ENCODE peak calls at places on chromosomes 13 and 19, in ten cellular contexts. One of them, this sample, is unnamed.

GRCh38 chr19:3175761-3176714 is 2.5 kb upstream of the S1PR4 start:
- DNase-seq in neural progenitor cell: no peak
- DNase-seq in esophagus squamous epithelium: no peak
- DNase-seq in A549: no peak
- DNase-seq in cardiac muscle cell: no peak
- DNase-seq in endodermal cell: no peak
- DNase-seq in IMR-90: peak; percentile 65
- DNase-seq in thyroid gland: peak; percentile 98
- DNase-seq in tibial nerve: peak; percentile 33
- DNase-seq in breast epithelium: peak; percentile 55
- DNase-seq in this sample: no peak

GRCh38 chr19:49557641-49558325 is 22.6 kb downstream of the NOSIP start:
- DNase-seq in thyroid gland: no peak
- DNase-seq in esophagus squamous epithelium: no peak
- DNase-seq in breast epithelium: no peak
- DNase-seq in IMR-90: no peak
- DNase-seq in cardiac muscle cell: no peak
- DNase-seq in neural progenitor cell: no peak
- DNase-seq in tibial nerve: no peak
- DNase-seq in endodermal cell: no peak
- DNase-seq in A549: no peak
- DNase-seq in this sample: no peak

GRCh38 chr13:79525051-79525450 is 44.1 kb downstream of the NDFIP2 start:
- DNase-seq in breast epithelium: no peak
- DNase-seq in IMR-90: no peak
- DNase-seq in esophagus squamous epithelium: no peak
- DNase-seq in endodermal cell: no peak
- DNase-seq in cardiac muscle cell: no peak
- DNase-seq in neural progenitor cell: no peak
- DNase-seq in tibial nerve: no peak
- DNase-seq in A549: no peak
- DNase-seq in thyroid gland: no peak
- DNase-seq in this sample: no peak

GRCh38 chr13:107867701-107868661 is 347.4 kb downstream of the LIG4 start:
- DNase-seq in tibial nerve: no peak
- DNase-seq in cardiac muscle cell: peak; percentile 52
- DNase-seq in neural progenitor cell: peak; percentile 83
- DNase-seq in A549: no peak
- DNase-seq in thyroid gland: no peak
- DNase-seq in IMR-90: peak; percentile 57
- DNase-seq in endodermal cell: peak; percentile 89
- DNase-seq in breast epithelium: no peak
- DNase-seq in esophagus squamous epithelium: no peak
- DNase-seq in this sample: no peak

GRCh38 chr19:1671716-1672037 is 19.3 kb upstream of the TCF3 start:
- DNase-seq in neural progenitor cell: no peak
- DNase-seq in thyroid gland: no peak
- DNase-seq in IMR-90: no peak
- DNase-seq in tibial nerve: no peak
- DNase-seq in breast epithelium: no peak
- DNase-seq in A549: peak; percentile 42
- DNase-seq in esophagus squamous epithelium: no peak
- DNase-seq in endodermal cell: no peak
- DNase-seq in cardiac muscle cell: no peak
- DNase-seq in this sample: no peak

GRCh38 chr13:87168390-87168789 is 502.8 kb upstream of the SLITRK5 start:
- DNase-seq in IMR-90: no peak
- DNase-seq in endodermal cell: no peak
- DNase-seq in A549: no peak
- DNase-seq in breast epithelium: no peak
- DNase-seq in tibial nerve: no peak
- DNase-seq in neural progenitor cell: no peak
- DNase-seq in esophagus squamous epithelium: no peak
- DNase-seq in cardiac muscle cell: no peak
- DNase-seq in thyroid gland: no peak
- DNase-seq in this sample: no peak

GRCh38 chr13:110507678-110508381 is 53.7 kb downstream of the RAB20 start:
- DNase-seq in endodermal cell: no peak
- DNase-seq in esophagus squamous epithelium: no peak
- DNase-seq in A549: peak; percentile 16
- DNase-seq in cardiac muscle cell: no peak
- DNase-seq in IMR-90: no peak
- DNase-seq in thyroid gland: peak; percentile 48
- DNase-seq in tibial nerve: no peak
- DNase-seq in breast epithelium: peak; percentile 64
- DNase-seq in neural progenitor cell: no peak
- DNase-seq in this sample: no peak

GRCh38 chr19:33312065-33312464 is 9.7 kb upstream of the CEBPA start:
- DNase-seq in thyroid gland: no peak
- DNase-seq in endodermal cell: no peak
- DNase-seq in breast epithelium: no peak
- DNase-seq in A549: no peak
- DNase-seq in esophagus squamous epithelium: no peak
- DNase-seq in tibial nerve: no peak
- DNase-seq in IMR-90: no peak
- DNase-seq in neural progenitor cell: no peak
- DNase-seq in cardiac muscle cell: no peak
- DNase-seq in this sample: no peak

DNA sequence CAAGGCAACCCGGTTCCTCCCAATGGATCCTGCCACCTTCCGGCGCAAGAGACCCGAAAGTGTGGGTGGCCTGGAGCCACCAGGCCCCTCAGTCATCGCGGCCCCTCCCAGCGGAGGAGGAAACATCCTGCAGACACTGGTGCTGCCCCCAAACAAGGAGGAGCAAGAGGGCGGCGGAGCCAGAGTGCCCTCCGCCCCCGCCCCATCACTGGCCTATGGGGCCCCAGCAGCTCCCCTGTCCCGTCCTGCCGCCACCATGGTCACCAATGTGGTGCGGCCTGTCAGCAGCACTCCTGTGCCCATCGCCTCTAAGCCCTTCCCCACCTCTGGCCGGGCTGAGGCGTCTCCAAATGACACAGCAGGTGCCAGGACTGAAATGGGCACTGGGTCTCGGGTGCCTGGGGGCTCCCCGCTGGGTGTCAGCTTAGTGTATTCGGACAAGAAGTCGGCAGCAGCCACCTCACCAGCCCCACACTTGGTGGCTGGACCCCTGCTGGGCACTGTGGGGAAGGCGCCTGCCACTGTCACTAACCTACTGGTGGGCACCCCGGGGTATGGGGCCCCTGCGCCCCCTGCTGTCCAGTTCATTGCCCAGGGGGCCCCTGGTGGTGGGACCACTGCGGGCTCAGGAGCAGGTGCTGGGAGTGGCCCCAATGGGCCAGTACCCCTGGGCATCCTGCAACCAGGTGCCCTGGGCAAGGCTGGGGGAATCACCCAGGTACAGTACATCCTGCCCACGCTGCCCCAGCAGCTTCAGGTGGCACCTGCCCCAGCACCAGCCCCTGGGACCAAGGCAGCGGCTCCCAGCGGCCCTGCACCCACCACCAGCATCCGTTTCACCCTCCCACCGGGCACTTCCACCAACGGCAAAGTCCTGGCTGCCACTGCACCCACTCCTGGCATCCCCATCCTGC is 11.2 kb upstream of the PRR19 start:
- DNase-seq in IMR-90: no peak
- DNase-seq in A549: peak; percentile 95
- DNase-seq in breast epithelium: no peak
- DNase-seq in endodermal cell: peak; percentile 66
- DNase-seq in tibial nerve: no peak
- DNase-seq in neural progenitor cell: peak; percentile 43
- DNase-seq in esophagus squamous epithelium: no peak
- DNase-seq in cardiac muscle cell: no peak
- DNase-seq in thyroid gland: no peak
- DNase-seq in this sample: no peak
- TF ChIP-seq CTCF in IMR-90: peak; percentile 68
- TF ChIP-seq CTCF in A549: peak; percentile 88
- TF ChIP-seq CTCF in breast epithelium: peak; percentile 32
- TF ChIP-seq CTCF in endodermal cell: peak; percentile 63
- TF ChIP-seq CTCF in tibial nerve: peak; percentile 53
- TF ChIP-seq CTCF in neural progenitor cell: peak; percentile 31
- TF ChIP-seq CTCF in esophagus squamous epithelium: peak; percentile 53
- TF ChIP-seq CTCF in cardiac muscle cell: peak; percentile 46
- TF ChIP-seq CTCF in thyroid gland: peak; percentile 18
- TF ChIP-seq CTCF in this sample: peak; percentile 34

GRCh38 chr19:7930765-7931164 is 4.8 kb upstream of the CTXN1 start:
- DNase-seq in endodermal cell: no peak
- DNase-seq in thyroid gland: no peak
- DNase-seq in esophagus squamous epithelium: no peak
- DNase-seq in A549: no peak
- DNase-seq in cardiac muscle cell: no peak
- DNase-seq in breast epithelium: no peak
- DNase-seq in tibial nerve: no peak
- DNase-seq in IMR-90: no peak
- DNase-seq in neural progenitor cell: no peak
- DNase-seq in this sample: no peak
- H3K27ac ChIP-seq in endodermal cell: no peak overlapping the region
- H3K27ac ChIP-seq in thyroid gland: no peak overlapping the region
- H3K27ac ChIP-seq in esophagus squamous epithelium: peak overlapping the region; percentile 63
- H3K27ac ChIP-seq in A549: no peak overlapping the region
- H3K27ac ChIP-seq in cardiac muscle cell: no peak overlapping the region
- H3K27ac ChIP-seq in breast epithelium: peak overlapping the region; percentile 97
- H3K27ac ChIP-seq in tibial nerve: no peak overlapping the region
- H3K27ac ChIP-seq in IMR-90: no peak overlapping the region
- H3K27ac ChIP-seq in neural progenitor cell: no peak overlapping the region
- H3K27ac ChIP-seq in this sample: peak overlapping the region; percentile 93

GRCh38 chr13:98571955-98572662 is 4.8 kb downstream of the STK24 start:
- DNase-seq in A549: no peak
- DNase-seq in esophagus squamous epithelium: no peak
- DNase-seq in thyroid gland: no peak
- DNase-seq in breast epithelium: no peak
- DNase-seq in IMR-90: peak; percentile 47
- DNase-seq in cardiac muscle cell: no peak
- DNase-seq in endodermal cell: no peak
- DNase-seq in neural progenitor cell: no peak
- DNase-seq in tibial nerve: no peak
- DNase-seq in this sample: no peak

GRCh38 chr13:98575876-98576214 is 1.1 kb downstream of the STK24 start:
- DNase-seq in tibial nerve: no peak
- DNase-seq in A549: no peak
- DNase-seq in cardiac muscle cell: no peak
- DNase-seq in breast epithelium: no peak
- DNase-seq in thyroid gland: no peak
- DNase-seq in IMR-90: no peak
- DNase-seq in neural progenitor cell: no peak
- DNase-seq in esophagus squamous epithelium: no peak
- DNase-seq in endodermal cell: no peak
- DNase-seq in this sample: no peak

GRCh38 chr13:98575009-98575866 is 1.7 kb downstream of the STK24 start:
- DNase-seq in tibial nerve: no peak
- DNase-seq in IMR-90: no peak
- DNase-seq in thyroid gland: no peak
- DNase-seq in neural progenitor cell: peak; percentile 29
- DNase-seq in cardiac muscle cell: no peak
- DNase-seq in breast epithelium: no peak
- DNase-seq in esophagus squamous epithelium: no peak
- DNase-seq in A549: no peak
- DNase-seq in endodermal cell: no peak
- DNase-seq in this sample: no peak

GRCh38 chr13:98567140-98567539 is 9.8 kb downstream of the STK24 start:
- DNase-seq in tibial nerve: no peak
- DNase-seq in thyroid gland: no peak
- DNase-seq in endodermal cell: no peak
- DNase-seq in esophagus squamous epithelium: no peak
- DNase-seq in A549: no peak
- DNase-seq in cardiac muscle cell: no peak
- DNase-seq in IMR-90: no peak
- DNase-seq in neural progenitor cell: no peak
- DNase-seq in breast epithelium: no peak
- DNase-seq in this sample: no peak

DNA sequence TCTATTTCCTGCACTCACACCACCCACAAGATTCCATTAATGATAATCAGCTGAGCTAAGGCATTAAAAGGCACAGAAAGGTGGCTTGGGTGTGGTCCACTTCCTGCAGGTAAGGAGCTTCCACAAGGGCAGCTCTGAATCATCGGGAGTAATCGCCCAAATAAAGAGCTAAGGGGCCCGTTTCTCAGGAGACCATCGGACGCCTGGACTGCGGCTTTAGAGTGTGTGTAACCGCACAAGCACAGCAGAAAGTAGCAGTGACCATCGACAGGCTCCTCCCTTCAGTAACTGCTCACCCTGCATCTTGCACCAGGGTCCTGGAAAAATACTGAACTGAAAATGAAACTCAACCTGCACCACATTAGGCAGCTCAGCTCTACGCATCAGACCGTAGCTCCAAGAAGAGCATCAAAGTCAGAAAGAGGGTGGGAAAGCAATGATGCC is 6.0 kb downstream of the STK24 start:
- DNase-seq in cardiac muscle cell: no peak
- DNase-seq in IMR-90: no peak
- DNase-seq in esophagus squamous epithelium: no peak
- DNase-seq in breast epithelium: no peak
- DNase-seq in A549: no peak
- DNase-seq in tibial nerve: no peak
- DNase-seq in neural progenitor cell: no peak
- DNase-seq in endodermal cell: no peak
- DNase-seq in thyroid gland: peak; percentile 43
- DNase-seq in this sample: no peak
- H3K4me1 ChIP-seq in cardiac muscle cell: peaks cover 43% of the 10 kb centered on the region
- H3K4me1 ChIP-seq in IMR-90: peaks cover 22% of the 10 kb centered on the region
- H3K4me1 ChIP-seq in esophagus squamous epithelium: peaks cover 67% of the 10 kb centered on the region
- H3K4me1 ChIP-seq in breast epithelium: peaks cover 6% of the 10 kb centered on the region
- H3K4me1 ChIP-seq in A549: peaks cover 60% of the 10 kb centered on the region
- H3K4me1 ChIP-seq in tibial nerve: peaks cover 75% of the 10 kb centered on the region
- H3K4me1 ChIP-seq in neural progenitor cell: peaks cover 49% of the 10 kb centered on the region
- H3K4me1 ChIP-seq in endodermal cell: peaks cover 2% of the 10 kb centered on the region
- H3K4me1 ChIP-seq in thyroid gland: peaks cover 45% of the 10 kb centered on the region
- H3K4me1 ChIP-seq in this sample: no peaks in the 10 kb centered on the region

GRCh38 chr13:99575376-99575775 is 74.1 kb downstream of the TM9SF2 start:
- DNase-seq in A549: no peak
- DNase-seq in tibial nerve: no peak
- DNase-seq in neural progenitor cell: no peak
- DNase-seq in thyroid gland: no peak
- DNase-seq in esophagus squamous epithelium: no peak
- DNase-seq in breast epithelium: no peak
- DNase-seq in endodermal cell: peak; percentile 68
- DNase-seq in cardiac muscle cell: no peak
- DNase-seq in IMR-90: no peak
- DNase-seq in this sample: no peak

GRCh38 chr13:99572921-99573320 is 71.6 kb downstream of the TM9SF2 start:
- DNase-seq in cardiac muscle cell: peak; percentile 55
- DNase-seq in IMR-90: no peak
- DNase-seq in neural progenitor cell: no peak
- DNase-seq in breast epithelium: no peak
- DNase-seq in thyroid gland: peak; percentile 29
- DNase-seq in esophagus squamous epithelium: no peak
- DNase-seq in tibial nerve: no peak
- DNase-seq in endodermal cell: no peak
- DNase-seq in A549: no peak
- DNase-seq in this sample: no peak

GRCh38 chr13:99580500-99581268 is 79.4 kb downstream of the TM9SF2 start:
- DNase-seq in esophagus squamous epithelium: no peak
- DNase-seq in breast epithelium: no peak
- DNase-seq in tibial nerve: no peak
- DNase-seq in endodermal cell: no peak
- DNase-seq in neural progenitor cell: no peak
- DNase-seq in cardiac muscle cell: no peak
- DNase-seq in IMR-90: no peak
- DNase-seq in thyroid gland: no peak
- DNase-seq in A549: no peak
- DNase-seq in this sample: no peak

GRCh38 chr13:99582511-99582910 is 81.2 kb downstream of the TM9SF2 start:
- DNase-seq in thyroid gland: no peak
- DNase-seq in A549: no peak
- DNase-seq in neural progenitor cell: no peak
- DNase-seq in breast epithelium: no peak
- DNase-seq in esophagus squamous epithelium: no peak
- DNase-seq in cardiac muscle cell: no peak
- DNase-seq in tibial nerve: no peak
- DNase-seq in IMR-90: no peak
- DNase-seq in endodermal cell: no peak
- DNase-seq in this sample: no peak

GRCh38 chr13:99577934-99578917 is 77.0 kb downstream of the TM9SF2 start:
- DNase-seq in IMR-90: no peak
- DNase-seq in tibial nerve: no peak
- DNase-seq in neural progenitor cell: no peak
- DNase-seq in breast epithelium: no peak
- DNase-seq in A549: no peak
- DNase-seq in cardiac muscle cell: peak; percentile 29
- DNase-seq in esophagus squamous epithelium: no peak
- DNase-seq in thyroid gland: no peak
- DNase-seq in endodermal cell: no peak
- DNase-seq in this sample: no peak
- TF ChIP-seq CTCF in IMR-90: peak; percentile 15
- TF ChIP-seq CTCF in tibial nerve: no peak
- TF ChIP-seq CTCF in neural progenitor cell: peak; percentile 30
- TF ChIP-seq CTCF in breast epithelium: no peak
- TF ChIP-seq CTCF in A549: no peak
- TF ChIP-seq CTCF in cardiac muscle cell: peak; percentile 36
- TF ChIP-seq CTCF in esophagus squamous epithelium: no peak
- TF ChIP-seq CTCF in thyroid gland: no peak
- TF ChIP-seq CTCF in endodermal cell: peak; percentile 57
- TF ChIP-seq CTCF in this sample: no peak